ENCODE peak calls at places on chromosomes 11 and 22, in six cellular contexts. F is neural progenitor cell, P is neuronal stem cell, S is adipocyte, G is astrocyte, A is HepG2. I is an unnamed sample. For H3K36me3, the result is how much of the 10 kb centered on the place peaks cover.

GRCh38 chr22:29877620-29878019 is 5.4 kb upstream of the MTMR3 start:
- DNase-seq in A (no peak), G (peak), P (no peak), F (no peak), S (peak), I (no peak)

GRCh38 chr22:37804886-37805857 is 2.6 kb upstream of the GCAT start:
- DNase-seq in G (peak), F (peak), S (peak), A (peak), P (no peak), I (peak)

GRCh38 chr11:97614571-97614970 is 1224.8 kb downstream of the JRKL start:
- DNase-seq in A (no peak), G (peak), P (no peak), F (no peak), S (peak), I (no peak)

GRCh38 chr11:105220175-105220574 is 80.6 kb upstream of the CARD18 start:
- DNase-seq in A (no peak), F (no peak), S (no peak), P (no peak), G (no peak), I (no peak)

GRCh38 chr11:77590194-77590591 is 440 bp downstream of the AQP11 start:
- DNase-seq in F (peak), G (peak), A (peak), S (peak), P (peak), I (peak)

GRCh38 chr11:113831314-113831713 is 44.1 kb downstream of the USP28 start:
- DNase-seq in A (no peak), S (no peak), G (no peak), F (no peak), P (no peak), I (no peak)

GRCh38 chr11:75717608-75718403 is at the start of gene MOGAT2:
- DNase-seq in P (no peak), G (no peak), S (no peak), F (no peak), A (no peak), I (peak)

GRCh38 chr22:47152236-47152635 is 389.8 kb downstream of the TBC1D22A start:
- DNase-seq in S (no peak), A (no peak), P (no peak), F (no peak), G (no peak), I (no peak)

GRCh38 chr11:134584706-134585445 is 172.8 kb upstream of the B3GAT1 start:
- DNase-seq in A (no peak), F (no peak), G (no peak), P (no peak), S (no peak), I (no peak)

GRCh38 chr11:58061813-58062212 is 31.1 kb downstream of the OR6Q1 start:
- DNase-seq in P (no peak), G (peak), F (no peak), A (no peak), S (no peak), I (no peak)

GRCh38 chr22:19228174-19228573 is 49.6 kb upstream of the SLC25A1 start:
- DNase-seq in G (no peak), P (no peak), A (no peak), F (no peak), S (no peak), I (no peak)

GRCh38 chr11:122634507-122634906 is 21.0 kb upstream of the UBASH3B start:
- DNase-seq in S (peak), P (no peak), A (no peak), G (peak), F (peak), I (peak)

GRCh38 chr22:50473855-50474671 is 772 bp downstream of the SBF1 start:
- DNase-seq in P (no peak), F (peak), A (no peak), S (peak), G (peak), I (peak)

GRCh38 chr11:46336781-46337180 is 10.5 kb upstream of the DGKZ start:
- DNase-seq in S (no peak), G (peak), A (no peak), F (no peak), P (no peak), I (no peak)

GRCh38 chr11:21736404-21736803 is 456.5 kb upstream of the ANO5 start:
- DNase-seq in S (no peak), P (no peak), G (no peak), A (no peak), F (no peak), I (no peak)

GRCh38 chr11:85937838-85938237 is 82.7 kb downstream of the CCDC83 start:
- DNase-seq in P (no peak), S (no peak), F (no peak), A (no peak), G (no peak), I (no peak)

GRCh38 chr11:43992138-43992537 is 49.7 kb downstream of the C11orf96 start:
- DNase-seq in P (no peak), A (no peak), S (no peak), G (no peak), F (no peak), I (no peak)

GRCh38 chr22:45608763-45609180 is 62.9 kb upstream of the ATXN10 start:
- DNase-seq in P (no peak), S (peak), G (peak), F (no peak), A (no peak), I (no peak)

GRCh38 chr11:125512106-125512505 is 16.0 kb upstream of the FEZ1 start:
- DNase-seq in P (no peak), F (no peak), G (no peak), S (no peak), A (no peak), I (no peak)

GRCh38 chr11:125516266-125516665 is 20.2 kb upstream of the FEZ1 start:
- DNase-seq in S (no peak), F (no peak), P (no peak), A (no peak), G (no peak), I (no peak)

GRCh38 chr11:125515102-125515439 is 19.0 kb upstream of the FEZ1 start:
- DNase-seq in S (no peak), G (no peak), F (no peak), A (no peak), P (no peak), I (no peak)

GRCh38 chr11:125514336-125515101 is 18.5 kb upstream of the FEZ1 start:
- DNase-seq in G (peak), S (no peak), A (no peak), P (no peak), F (no peak), I (peak)

DNA sequence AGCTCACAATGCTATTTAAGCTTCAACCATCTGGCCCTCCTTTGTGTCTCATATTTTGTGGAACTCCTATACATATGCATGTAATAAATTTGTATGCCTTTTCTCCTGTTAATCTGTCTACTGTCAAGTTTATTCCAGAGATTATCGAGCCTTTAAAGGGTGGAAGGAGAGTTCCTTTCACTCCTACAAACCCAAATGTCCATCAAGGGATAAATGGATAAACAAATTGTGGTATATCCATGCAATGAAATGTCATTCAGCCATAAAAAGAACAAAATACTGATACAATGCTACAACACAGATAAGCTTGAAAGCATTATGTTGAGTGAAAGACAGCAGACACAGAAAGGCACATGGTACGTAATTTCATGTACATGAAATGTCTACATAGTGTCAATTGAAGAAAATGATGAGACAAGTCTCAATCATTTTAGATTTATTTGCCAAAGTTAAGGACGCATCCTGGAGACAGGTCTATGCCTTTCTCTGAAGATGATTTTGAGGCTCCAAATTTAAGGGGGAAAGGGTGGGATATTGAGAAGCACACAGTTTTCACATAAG is 17.7 kb upstream of the FEZ1 start:
- DNase-seq in A (no peak), G (no peak), S (no peak), P (no peak), F (no peak), I (no peak)
- H3K4me3 ChIP-seq in A (no peak), G (no peak), S (no peak), P (no peak), F (no peak), I (no peak)

DNA sequence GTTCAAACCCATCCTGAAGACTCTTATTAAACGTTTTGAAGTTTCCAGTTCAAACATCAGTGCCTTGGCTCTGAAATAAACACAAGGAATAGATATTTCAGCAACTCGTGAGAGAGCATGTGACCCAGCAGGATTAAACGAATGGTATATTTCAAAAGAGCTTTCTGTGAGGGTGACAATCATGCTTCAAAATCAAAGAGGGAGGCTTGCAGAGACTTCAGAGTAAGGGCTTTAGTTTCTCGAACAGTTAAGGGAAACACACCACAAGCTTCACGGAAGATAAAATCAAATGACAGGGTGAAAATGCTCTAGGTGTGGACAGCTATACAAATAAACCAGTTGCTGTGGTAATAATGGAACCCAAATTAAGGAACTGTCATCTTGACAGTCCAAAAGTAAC is 1.4 kb downstream of the HPS4 start:
- DNase-seq in A (no peak), P (no peak), S (no peak), F (no peak), G (no peak), I (no peak)
- H3K9ac ChIP-seq in A (peak), P (no peak), S (no peak), F (no peak), G (no peak), I (peak)

GRCh38 chr11:62592216-62592815 is 993 bp upstream of the TUT1 start:
- DNase-seq in S (no peak), G (no peak), F (no peak), P (no peak), A (no peak), I (no peak)
- H3K36me3 ChIP-seq in S (half or more), G (under half), F (under half), P (half or more), A (under half), I (under half)

GRCh38 chr11:62443390-62444201 is 24.8 kb downstream of the SCGB1A1 start:
- DNase-seq in S (peak), F (no peak), G (no peak), P (no peak), A (no peak), I (no peak)
- H3K4me3 ChIP-seq in S (peak), F (no peak), G (peak), P (no peak), A (no peak), I (no peak)

GRCh38 chr11:65785329-65786007 is 1.4 kb upstream of the OVOL1 start:
- DNase-seq in P (no peak), G (no peak), F (no peak), A (no peak), S (no peak), I (no peak)

GRCh38 chr11:65788801-65789200 is 1.9 kb downstream of the OVOL1 start:
- DNase-seq in F (no peak), G (no peak), P (no peak), A (no peak), S (no peak), I (peak)

GRCh38 chr11:65787649-65788622 is 1.1 kb downstream of the OVOL1 start:
- DNase-seq in G (no peak), A (no peak), S (no peak), F (peak), P (no peak), I (peak)

GRCh38 chr11:65786786-65787636 is at the start of gene OVOL1:
- DNase-seq in P (no peak), A (no peak), F (peak), S (no peak), G (no peak), I (peak)

GRCh38 chr11:65786008-65786785 is 666 bp upstream of the OVOL1 start:
- DNase-seq in G (no peak), A (no peak), P (no peak), S (peak), F (peak), I (no peak)
- H3K9ac ChIP-seq in G (no peak), A (no peak), P (no peak), S (no peak), F (no peak), I (no peak)

I was measured in colonic mucosa.